ENCODE peak calls at places on chromosomes 16 and 17, in six cellular contexts. One of them, this sample, is unnamed. For H3K4me1 and H3K27me3, the result is how much of the 10 kb centered on the place peaks cover.

GRCh38 chr16:69798466-69798865 is 36.3 kb downstream of the WWP2 start:
- DNase-seq in right cardiac atrium: no peak
- DNase-seq in GM23248: peak
- DNase-seq in neural progenitor cell: peak
- DNase-seq in uterus: no peak
- DNase-seq in left ventricle myocardium inferior: no peak
- DNase-seq in this sample: no peak

GRCh38 chr17:61423967-61424649 is 24.5 kb downstream of the TBX2 start:
- DNase-seq in neural progenitor cell: no peak
- DNase-seq in uterus: no peak
- DNase-seq in right cardiac atrium: no peak
- DNase-seq in GM23248: no peak
- DNase-seq in left ventricle myocardium inferior: no peak
- DNase-seq in this sample: no peak

GRCh38 chr17:63246344-63246743 is 199.8 kb downstream of the CYB561 start:
- DNase-seq in left ventricle myocardium inferior: no peak
- DNase-seq in uterus: no peak
- DNase-seq in neural progenitor cell: no peak
- DNase-seq in right cardiac atrium: no peak
- DNase-seq in GM23248: peak
- DNase-seq in this sample: no peak

GRCh38 chr16:27217256-27217655 is 13.9 kb downstream of the KDM8 start:
- DNase-seq in left ventricle myocardium inferior: no peak
- DNase-seq in GM23248: peak
- DNase-seq in uterus: no peak
- DNase-seq in neural progenitor cell: peak
- DNase-seq in right cardiac atrium: peak
- DNase-seq in this sample: no peak

GRCh38 chr16:47612711-47613110 is 151.6 kb downstream of the PHKB start:
- DNase-seq in uterus: no peak
- DNase-seq in GM23248: no peak
- DNase-seq in right cardiac atrium: no peak
- DNase-seq in left ventricle myocardium inferior: no peak
- DNase-seq in neural progenitor cell: no peak
- DNase-seq in this sample: no peak

GRCh38 chr16:85363427-85363826 is 249.7 kb upstream of the GSE1 start:
- DNase-seq in uterus: no peak
- DNase-seq in left ventricle myocardium inferior: no peak
- DNase-seq in GM23248: no peak
- DNase-seq in right cardiac atrium: no peak
- DNase-seq in neural progenitor cell: no peak
- DNase-seq in this sample: no peak

GRCh38 chr16:11250091-11250785 is 5.8 kb downstream of the SOCS1 start:
- DNase-seq in right cardiac atrium: no peak
- DNase-seq in uterus: no peak
- DNase-seq in left ventricle myocardium inferior: no peak
- DNase-seq in GM23248: no peak
- DNase-seq in neural progenitor cell: no peak
- DNase-seq in this sample: no peak

GRCh38 chr17:41494524-41494923 is 4.8 kb upstream of the KRT36 start:
- DNase-seq in neural progenitor cell: no peak
- DNase-seq in right cardiac atrium: no peak
- DNase-seq in GM23248: peak
- DNase-seq in uterus: no peak
- DNase-seq in left ventricle myocardium inferior: no peak
- DNase-seq in this sample: no peak

GRCh38 chr16:265711-266110 is 10.0 kb downstream of the RGS11 start:
- DNase-seq in GM23248: no peak
- DNase-seq in uterus: no peak
- DNase-seq in left ventricle myocardium inferior: no peak
- DNase-seq in neural progenitor cell: no peak
- DNase-seq in right cardiac atrium: no peak
- DNase-seq in this sample: no peak

GRCh38 chr16:71453051-71453450 is 9.0 kb downstream of the ZNF23 start:
- DNase-seq in left ventricle myocardium inferior: no peak
- DNase-seq in right cardiac atrium: no peak
- DNase-seq in GM23248: no peak
- DNase-seq in neural progenitor cell: no peak
- DNase-seq in uterus: no peak
- DNase-seq in this sample: no peak

GRCh38 chr16:62050793-62051192 is 14.6 kb upstream of the CDH8 start:
- DNase-seq in left ventricle myocardium inferior: no peak
- DNase-seq in uterus: no peak
- DNase-seq in right cardiac atrium: no peak
- DNase-seq in GM23248: no peak
- DNase-seq in neural progenitor cell: no peak
- DNase-seq in this sample: no peak

GRCh38 chr17:17711708-17712141 is 30.5 kb downstream of the RAI1 start:
- DNase-seq in GM23248: no peak
- DNase-seq in neural progenitor cell: peak
- DNase-seq in uterus: no peak
- DNase-seq in right cardiac atrium: no peak
- DNase-seq in left ventricle myocardium inferior: no peak
- DNase-seq in this sample: no peak

GRCh38 chr16:70395345-70395901 is 43.5 kb downstream of the ST3GAL2 start:
- DNase-seq in GM23248: peak
- DNase-seq in neural progenitor cell: peak
- DNase-seq in left ventricle myocardium inferior: peak
- DNase-seq in right cardiac atrium: peak
- DNase-seq in uterus: no peak
- DNase-seq in this sample: peak

GRCh38 chr17:13835151-13835550 is 233.4 kb upstream of the HS3ST3A1 start:
- DNase-seq in right cardiac atrium: no peak
- DNase-seq in left ventricle myocardium inferior: peak
- DNase-seq in uterus: no peak
- DNase-seq in GM23248: peak
- DNase-seq in neural progenitor cell: no peak
- DNase-seq in this sample: no peak

GRCh38 chr17:142102-142661 is 4.8 kb downstream of the SCGB1C2 start:
- DNase-seq in GM23248: peak
- DNase-seq in right cardiac atrium: no peak
- DNase-seq in neural progenitor cell: no peak
- DNase-seq in left ventricle myocardium inferior: no peak
- DNase-seq in uterus: peak
- DNase-seq in this sample: peak

GRCh38 chr17:1019451-1019850 is 22.5 kb downstream of the TIMM22 start:
- DNase-seq in uterus: no peak
- DNase-seq in neural progenitor cell: no peak
- DNase-seq in left ventricle myocardium inferior: peak
- DNase-seq in right cardiac atrium: peak
- DNase-seq in GM23248: no peak
- DNase-seq in this sample: no peak

GRCh38 chr16:53372942-53373871 is 61.1 kb upstream of the RBL2 start:
- DNase-seq in uterus: no peak
- DNase-seq in right cardiac atrium: no peak
- DNase-seq in left ventricle myocardium inferior: no peak
- DNase-seq in GM23248: no peak
- DNase-seq in neural progenitor cell: no peak
- DNase-seq in this sample: peak

GRCh38 chr16:46743232-46743719 is 4.9 kb downstream of the MYLK3 start:
- DNase-seq in left ventricle myocardium inferior: peak
- DNase-seq in right cardiac atrium: peak
- DNase-seq in uterus: no peak
- DNase-seq in neural progenitor cell: no peak
- DNase-seq in GM23248: peak
- DNase-seq in this sample: no peak

GRCh38 chr17:59378621-59379194 is 47.3 kb downstream of the YPEL2 start:
- DNase-seq in GM23248: peak
- DNase-seq in left ventricle myocardium inferior: no peak
- DNase-seq in uterus: peak
- DNase-seq in right cardiac atrium: no peak
- DNase-seq in neural progenitor cell: no peak
- DNase-seq in this sample: no peak

GRCh38 chr17:69363488-69364210 is 36.7 kb upstream of the ABCA5 start:
- DNase-seq in uterus: no peak
- DNase-seq in left ventricle myocardium inferior: no peak
- DNase-seq in right cardiac atrium: no peak
- DNase-seq in neural progenitor cell: no peak
- DNase-seq in GM23248: no peak
- DNase-seq in this sample: no peak

GRCh38 chr17:69357701-69358100 is 30.8 kb upstream of the ABCA5 start:
- DNase-seq in right cardiac atrium: no peak
- DNase-seq in left ventricle myocardium inferior: no peak
- DNase-seq in neural progenitor cell: no peak
- DNase-seq in uterus: no peak
- DNase-seq in GM23248: no peak
- DNase-seq in this sample: no peak

GRCh38 chr17:69361156-69361555 is 34.2 kb upstream of the ABCA5 start:
- DNase-seq in GM23248: no peak
- DNase-seq in right cardiac atrium: no peak
- DNase-seq in uterus: no peak
- DNase-seq in left ventricle myocardium inferior: no peak
- DNase-seq in neural progenitor cell: no peak
- DNase-seq in this sample: no peak

GRCh38 chr17:69356625-69357024 is 29.7 kb upstream of the ABCA5 start:
- DNase-seq in right cardiac atrium: no peak
- DNase-seq in uterus: no peak
- DNase-seq in GM23248: no peak
- DNase-seq in neural progenitor cell: no peak
- DNase-seq in left ventricle myocardium inferior: no peak
- DNase-seq in this sample: no peak

GRCh38 chr17:69358688-69359596 is 32.0 kb upstream of the ABCA5 start:
- DNase-seq in left ventricle myocardium inferior: no peak
- DNase-seq in uterus: no peak
- DNase-seq in right cardiac atrium: no peak
- DNase-seq in GM23248: no peak
- DNase-seq in neural progenitor cell: peak
- DNase-seq in this sample: no peak
- H3K4me3 ChIP-seq in left ventricle myocardium inferior: no peak
- H3K4me3 ChIP-seq in uterus: no peak
- H3K4me3 ChIP-seq in right cardiac atrium: no peak
- H3K4me3 ChIP-seq in GM23248: no peak
- H3K4me3 ChIP-seq in neural progenitor cell: no peak
- H3K4me3 ChIP-seq in this sample: no peak

GRCh38 chr17:29154516-29155234 is 25.5 kb downstream of the MYO18A start:
- DNase-seq in left ventricle myocardium inferior: peak
- DNase-seq in right cardiac atrium: no peak
- DNase-seq in GM23248: peak
- DNase-seq in neural progenitor cell: no peak
- DNase-seq in uterus: no peak
- DNase-seq in this sample: no peak
- H3K4me1 ChIP-seq in left ventricle myocardium inferior: half or more
- H3K4me1 ChIP-seq in right cardiac atrium: under half
- H3K4me1 ChIP-seq in GM23248: under half
- H3K4me1 ChIP-seq in neural progenitor cell: under half
- H3K4me1 ChIP-seq in uterus: under half
- H3K4me1 ChIP-seq in this sample: under half

GRCh38 chr17:77906377-77906871 is 52.1 kb upstream of the TNRC6C start:
- DNase-seq in left ventricle myocardium inferior: no peak
- DNase-seq in neural progenitor cell: peak
- DNase-seq in GM23248: no peak
- DNase-seq in uterus: no peak
- DNase-seq in right cardiac atrium: no peak
- DNase-seq in this sample: no peak

GRCh38 chr17:77909816-77910215 is 48.7 kb upstream of the TNRC6C start:
- DNase-seq in neural progenitor cell: peak
- DNase-seq in uterus: no peak
- DNase-seq in right cardiac atrium: no peak
- DNase-seq in GM23248: no peak
- DNase-seq in left ventricle myocardium inferior: no peak
- DNase-seq in this sample: no peak

GRCh38 chr17:77907497-77908120 is 50.9 kb upstream of the TNRC6C start:
- DNase-seq in GM23248: no peak
- DNase-seq in neural progenitor cell: peak
- DNase-seq in right cardiac atrium: no peak
- DNase-seq in uterus: no peak
- DNase-seq in left ventricle myocardium inferior: no peak
- DNase-seq in this sample: no peak

GRCh38 chr17:77909236-77909635 is 49.3 kb upstream of the TNRC6C start:
- DNase-seq in left ventricle myocardium inferior: peak
- DNase-seq in GM23248: no peak
- DNase-seq in neural progenitor cell: peak
- DNase-seq in uterus: peak
- DNase-seq in right cardiac atrium: peak
- DNase-seq in this sample: no peak

GRCh38 chr17:77908501-77908900 is 50.0 kb upstream of the TNRC6C start:
- DNase-seq in right cardiac atrium: no peak
- DNase-seq in left ventricle myocardium inferior: no peak
- DNase-seq in uterus: no peak
- DNase-seq in GM23248: no peak
- DNase-seq in neural progenitor cell: peak
- DNase-seq in this sample: no peak
- H3K27me3 ChIP-seq in right cardiac atrium: under half
- H3K27me3 ChIP-seq in left ventricle myocardium inferior: under half
- H3K27me3 ChIP-seq in uterus: under half
- H3K27me3 ChIP-seq in GM23248: under half
- H3K27me3 ChIP-seq in neural progenitor cell: under half
- H3K27me3 ChIP-seq in this sample: under half

GRCh38 chr17:4856271-4856936 is 23.3 kb downstream of the MINK1 start:
- DNase-seq in GM23248: no peak
- DNase-seq in uterus: no peak
- DNase-seq in right cardiac atrium: no peak
- DNase-seq in left ventricle myocardium inferior: no peak
- DNase-seq in neural progenitor cell: no peak
- DNase-seq in this sample: no peak

GRCh38 chr17:4859816-4860625 is 26.9 kb downstream of the MINK1 start:
- DNase-seq in GM23248: no peak
- DNase-seq in neural progenitor cell: no peak
- DNase-seq in left ventricle myocardium inferior: no peak
- DNase-seq in uterus: no peak
- DNase-seq in right cardiac atrium: no peak
- DNase-seq in this sample: no peak

GRCh38 chr17:4858880-4859260 is 25.7 kb downstream of the MINK1 start:
- DNase-seq in GM23248: peak
- DNase-seq in uterus: peak
- DNase-seq in right cardiac atrium: peak
- DNase-seq in left ventricle myocardium inferior: peak
- DNase-seq in neural progenitor cell: no peak
- DNase-seq in this sample: no peak

GRCh38 chr17:4856937-4857314 is 23.8 kb downstream of the MINK1 start:
- DNase-seq in right cardiac atrium: no peak
- DNase-seq in GM23248: no peak
- DNase-seq in uterus: no peak
- DNase-seq in neural progenitor cell: no peak
- DNase-seq in left ventricle myocardium inferior: no peak
- DNase-seq in this sample: no peak

DNA sequence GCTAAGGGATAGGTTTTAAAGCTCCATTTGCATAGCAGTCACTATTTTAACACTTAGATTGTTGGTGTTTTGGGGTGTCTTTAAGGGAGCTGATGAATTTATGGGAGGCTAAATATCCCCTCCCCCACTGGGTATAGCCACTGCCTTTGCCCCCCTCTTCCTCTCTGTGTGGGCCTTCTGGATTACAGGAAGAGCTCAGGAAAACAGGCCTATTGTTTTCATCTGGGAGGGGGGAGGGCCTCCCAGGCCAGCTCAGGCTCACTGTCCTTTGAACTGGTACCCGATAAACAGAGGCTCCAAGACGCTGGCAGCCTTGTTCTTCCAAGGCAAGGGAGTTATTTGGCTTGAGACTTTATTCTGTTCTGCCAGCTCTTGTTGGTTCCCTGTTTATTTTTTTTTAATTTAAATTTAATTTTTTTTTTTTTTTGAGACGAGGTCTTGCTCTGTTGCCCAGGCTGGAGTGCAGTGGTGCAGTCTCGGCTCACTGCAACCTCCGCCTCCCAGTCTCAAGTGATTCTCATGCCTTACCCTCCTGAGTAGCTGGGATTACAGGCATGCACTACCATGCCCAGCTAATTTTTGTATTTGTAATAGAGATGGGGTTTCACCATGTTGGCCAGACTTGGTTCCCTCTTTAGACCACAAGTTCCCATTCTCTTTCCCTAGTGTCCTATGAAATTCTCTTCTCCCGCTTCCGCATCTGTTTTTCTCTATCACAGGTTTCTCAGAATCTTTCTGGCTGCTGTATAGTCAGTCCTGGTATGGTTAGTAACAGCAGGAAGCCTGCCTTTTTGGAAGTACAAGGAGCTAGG is 25.1 kb downstream of the MINK1 start:
- DNase-seq in right cardiac atrium: peak
- DNase-seq in left ventricle myocardium inferior: no peak
- DNase-seq in GM23248: peak
- DNase-seq in neural progenitor cell: peak
- DNase-seq in uterus: peak
- DNase-seq in this sample: no peak
- H3K4me3 ChIP-seq in right cardiac atrium: no peak
- H3K4me3 ChIP-seq in left ventricle myocardium inferior: peak
- H3K4me3 ChIP-seq in GM23248: no peak
- H3K4me3 ChIP-seq in neural progenitor cell: peak
- H3K4me3 ChIP-seq in uterus: no peak
- H3K4me3 ChIP-seq in this sample: no peak

This sample was measured in CD8-positive, alpha-beta T cell.